ENCODE peak calls at places on chromosome 15, in seven cellular contexts. K is GM12878, Z is A549, G is IMR-90, U is K562, S is H1, J is HepG2. D is an unnamed sample.

GRCh38 chr15:25689592-25689991 is 173.5 kb downstream of the ATP10A start:
- DNase-seq in U (no peak), S (no peak), K (no peak), G (no peak), J (no peak), Z (no peak), D (no peak)

GRCh38 chr15:32732574-32733157 is 14.9 kb downstream of the GREM1 start:
- DNase-seq in G (no peak), Z (no peak), K (no peak), U (no peak), S (no peak), J (no peak), D (no peak)

GRCh38 chr15:45606841-45607240 is 19.7 kb downstream of the BLOC1S6 start:
- DNase-seq in U (no peak), S (no peak), K (no peak), G (no peak), Z (no peak), J (no peak), D (no peak)

GRCh38 chr15:80940331-80940730 is 49.3 kb downstream of the MESD start:
- DNase-seq in G (no peak), J (no peak), K (no peak), S (no peak), Z (no peak), U (no peak), D (no peak)

GRCh38 chr15:96858693-96859092 is 528.2 kb downstream of the NR2F2 start:
- DNase-seq in U (no peak), Z (no peak), K (no peak), S (no peak), J (no peak), G (no peak), D (no peak)

GRCh38 chr15:28185148-28185895 is 86.2 kb upstream of the OCA2 start:
- DNase-seq in G (no peak), K (no peak), S (no peak), J (no peak), Z (no peak), U (no peak), D (no peak)

GRCh38 chr15:59245583-59245982 is 38.9 kb downstream of the LDHAL6B start:
- DNase-seq in J (no peak), S (no peak), G (no peak), Z (no peak), K (no peak), U (no peak), D (no peak)

GRCh38 chr15:91965501-91966180 is 112.1 kb downstream of the SLCO3A1 start:
- DNase-seq in Z (peak; percentile 80), S (no peak), K (no peak), J (no peak), G (peak; percentile 33), U (no peak), D (no peak)

GRCh38 chr15:85527907-85528306 is 147.5 kb downstream of the AKAP13 start:
- DNase-seq in K (no peak), U (no peak), S (no peak), Z (no peak), J (no peak), G (peak; percentile 90), D (no peak)

GRCh38 chr15:85532689-85533088 is 152.3 kb downstream of the AKAP13 start:
- DNase-seq in G (no peak), Z (no peak), U (no peak), K (no peak), S (no peak), J (no peak), D (no peak)

GRCh38 chr15:85533949-85534543 is 153.6 kb downstream of the AKAP13 start:
- DNase-seq in G (no peak), K (no peak), Z (no peak), U (no peak), J (no peak), S (no peak), D (no peak)

GRCh38 chr15:85530079-85530478 is 149.7 kb downstream of the AKAP13 start:
- DNase-seq in S (no peak), Z (no peak), U (no peak), K (no peak), G (no peak), J (no peak), D (no peak)

GRCh38 chr15:85531083-85531482 is 150.7 kb downstream of the AKAP13 start:
- DNase-seq in S (no peak), U (no peak), J (no peak), G (peak; percentile 80), Z (no peak), K (no peak), D (no peak)
- TF ChIP-seq RAD21 in S (no peak), U (no peak), J (no peak), G (no peak), Z (no peak), K (no peak), D (no peak)

GRCh38 chr15:100049936-100050876 is 291.6 kb downstream of the ADAMTS17 start:
- DNase-seq in G (no peak), S (no peak), K (no peak), J (no peak), Z (no peak), U (no peak), D (no peak)

GRCh38 chr15:100048736-100049135 is 293.0 kb downstream of the ADAMTS17 start:
- DNase-seq in S (no peak), G (no peak), K (no peak), J (no peak), Z (no peak), U (no peak), D (no peak)

GRCh38 chr15:100052716-100053475 is 288.9 kb downstream of the ADAMTS17 start:
- DNase-seq in J (no peak), Z (no peak), K (no peak), U (no peak), S (no peak), G (no peak), D (no peak)

GRCh38 chr15:100049483-100049882 is 292.3 kb downstream of the ADAMTS17 start:
- DNase-seq in K (no peak), J (no peak), U (no peak), G (no peak), S (no peak), Z (no peak), D (no peak)

GRCh38 chr15:100050877-100051786 is 290.6 kb downstream of the ADAMTS17 start:
- DNase-seq in U (no peak), Z (no peak), K (no peak), G (no peak), J (no peak), S (no peak), D (no peak)
- TF ChIP-seq RAD21 in U (no peak), Z (no peak), K (no peak), G (no peak), J (no peak), S (no peak), D (no peak)

DNA sequence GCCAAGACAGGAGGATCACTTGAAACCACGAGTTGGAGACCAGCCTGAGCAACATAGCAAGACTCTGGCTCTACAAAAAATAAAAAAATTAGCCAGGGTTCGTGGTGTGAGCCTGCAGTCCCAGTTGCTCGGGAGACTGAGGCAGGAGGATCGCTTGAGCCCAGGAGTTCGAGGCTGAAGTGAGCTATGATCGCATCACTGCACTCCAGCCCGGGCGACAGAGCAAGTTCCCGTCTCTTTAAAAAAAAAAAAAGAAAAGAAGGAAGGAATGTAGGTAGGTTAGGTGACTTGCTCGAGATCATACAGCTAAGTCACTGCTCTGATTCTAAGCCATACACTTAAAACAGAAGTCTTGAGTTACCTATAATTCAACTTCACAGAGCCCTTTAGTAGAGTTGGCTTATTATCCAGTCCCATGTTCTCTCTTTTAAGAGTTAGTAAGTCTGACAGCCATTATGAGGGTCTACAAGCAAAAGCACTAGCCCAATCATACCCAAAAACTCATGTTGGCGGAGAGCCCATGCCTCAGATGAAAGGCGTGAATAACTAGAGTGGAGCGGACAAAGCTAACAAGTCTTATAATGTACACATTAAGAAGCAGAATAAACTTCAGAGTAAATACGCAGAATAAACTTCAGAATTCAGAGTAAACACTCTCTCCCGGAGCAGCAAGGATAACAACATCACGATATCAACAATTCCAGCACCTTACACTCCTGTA is 784 bp downstream of the AAGAB start:
- DNase-seq in K (no peak), G (peak; percentile 31), Z (peak; percentile 43), J (no peak), S (no peak), U (peak; percentile 13), D (peak; percentile 17)
- TF ChIP-seq RAD21 in K (no peak), G (no peak), Z (no peak), J (no peak), S (no peak), U (no peak), D (no peak)

DNA sequence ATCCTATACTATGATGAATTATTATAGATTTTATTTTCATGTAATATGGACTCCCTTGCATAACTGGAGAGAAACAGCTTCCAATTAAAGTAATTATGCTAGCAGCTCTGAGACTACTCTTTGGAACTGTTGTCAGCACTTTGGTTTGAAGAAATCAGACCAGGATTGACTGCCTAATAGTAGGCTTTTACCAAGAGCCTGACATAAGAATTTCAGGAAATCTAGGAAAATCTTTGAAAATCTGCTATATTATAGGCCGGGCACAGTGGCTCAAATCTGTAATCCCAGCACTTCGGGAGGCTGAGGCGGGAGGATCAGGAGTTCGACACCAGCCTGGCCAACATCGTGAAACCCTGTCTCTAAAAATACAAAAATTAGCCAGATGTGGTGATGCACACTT is 62.9 kb downstream of the ZNF609 start:
- DNase-seq in Z (no peak), S (no peak), K (no peak), U (no peak), G (no peak), J (no peak), D (no peak)
- TF ChIP-seq RAD21 in Z (no peak), S (no peak), K (no peak), U (no peak), G (no peak), J (no peak), D (no peak)

DNA sequence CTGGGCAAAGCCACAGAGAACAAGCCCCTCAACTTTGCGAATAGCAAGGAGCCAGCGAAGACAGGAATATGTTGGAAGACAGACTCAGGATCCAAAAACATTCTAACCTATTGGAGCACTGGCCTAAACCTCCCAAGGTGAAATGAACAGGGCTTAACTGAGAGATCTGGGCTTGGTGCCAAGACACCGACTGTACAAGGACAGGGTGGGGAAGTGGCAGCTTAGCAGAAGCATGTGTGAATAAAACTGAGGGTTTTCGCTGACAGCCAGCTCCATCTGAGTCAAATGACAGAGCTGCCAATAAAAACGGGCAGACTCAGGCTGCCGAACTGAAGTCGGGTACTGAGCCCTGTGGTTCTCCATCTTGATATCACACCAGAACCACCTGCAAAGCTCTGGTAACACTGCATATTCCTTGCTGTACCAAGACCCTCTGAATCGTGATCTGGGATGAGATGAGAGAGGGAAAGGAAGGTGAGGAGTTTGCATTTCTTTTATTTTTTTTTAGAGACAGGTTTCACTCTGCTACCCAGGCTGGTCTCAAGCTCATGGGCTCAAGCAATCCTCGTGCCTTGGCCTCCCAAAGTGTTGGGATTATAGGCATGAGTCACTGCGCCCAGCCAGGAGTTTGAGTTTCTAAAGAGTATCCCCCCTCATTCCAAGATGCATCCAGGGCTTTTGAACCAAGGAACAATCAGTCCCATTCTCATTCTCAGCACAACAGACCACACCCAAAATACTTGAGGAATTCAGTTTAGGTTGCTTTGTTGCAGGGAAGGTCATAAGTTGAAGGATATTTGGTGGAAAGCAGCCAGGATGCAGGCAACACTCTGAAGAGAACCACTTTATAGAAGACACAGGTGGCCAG is 6.0 kb upstream of the PLCB2 start:
- DNase-seq in U (no peak), J (peak; percentile 53), Z (no peak), S (no peak), G (no peak), K (no peak), D (no peak)
- TF ChIP-seq RAD21 in U (no peak), J (no peak), Z (no peak), S (no peak), G (no peak), K (no peak), D (no peak)

D was measured in SK-N-SH.